ENCODE peak calls at places on chromosomes 6 and 20, in six cellular contexts. P is Peyer's patch, R is uterus, B is lower lobe of right lung, A is right cardiac atrium, V is cardiac muscle cell. F is an unnamed sample. For H3K4me1 and H3K9me3, the result is how much of the 10 kb centered on the place peaks cover.

GRCh38 chr6:414447-414846 is 22.9 kb downstream of the IRF4 start:
- DNase-seq in V (no peak), B (no peak), A (no peak), R (no peak), P (no peak), F (no peak)

GRCh38 chr6:32837651-32838113 is 857 bp downstream of the TAP2 start:
- DNase-seq in P (no peak), V (peak), R (no peak), B (no peak), A (no peak), F (no peak)

GRCh38 chr20:39048000-39048696 is 86.0 kb downstream of the DHX35 start:
- DNase-seq in V (peak), B (peak), R (peak), P (peak), A (peak), F (peak)

GRCh38 chr6:152748843-152749242 is 1.8 kb upstream of the VIP start:
- DNase-seq in A (no peak), B (no peak), P (no peak), V (peak), R (no peak), F (no peak)

GRCh38 chr6:87182321-87182720 is 27.0 kb downstream of the ZNF292 start:
- DNase-seq in V (no peak), R (no peak), P (no peak), A (no peak), B (no peak), F (no peak)

GRCh38 chr6:144215402-144215931 is 65.2 kb downstream of the STX11 start:
- DNase-seq in B (peak), P (peak), V (peak), R (peak), A (peak), F (peak)

GRCh38 chr20:32893878-32894483 is 35.3 kb downstream of the EFCAB8 start:
- DNase-seq in P (no peak), V (peak), A (no peak), B (no peak), R (no peak), F (peak)

GRCh38 chr6:85157266-85157665 is 292.6 kb upstream of the NT5E start:
- DNase-seq in R (no peak), B (no peak), P (no peak), A (no peak), V (no peak), F (no peak)

GRCh38 chr6:139308936-139309603 is 17.3 kb upstream of the TXLNB start:
- DNase-seq in P (no peak), V (peak), B (no peak), A (peak), R (peak), F (peak)

GRCh38 chr6:147223751-147224150 is 19.5 kb downstream of the STXBP5 start:
- DNase-seq in B (no peak), V (no peak), R (no peak), P (no peak), A (no peak), F (no peak)

GRCh38 chr6:33430991-33431879 is 11.4 kb downstream of the SYNGAP1 start:
- DNase-seq in V (peak), P (peak), A (peak), R (peak), B (peak), F (peak)

GRCh38 chr6:104705916-104706442 is 153.7 kb downstream of the HACE1 start:
- DNase-seq in B (no peak), V (no peak), A (no peak), P (no peak), R (no peak), F (no peak)

GRCh38 chr20:63945921-63946920 is 10.0 kb downstream of the UCKL1 start:
- DNase-seq in R (no peak), V (no peak), A (no peak), P (no peak), B (no peak), F (peak)
- H3K4me1 ChIP-seq in R (under half), V (under half), A (under half), P (under half), B (half or more), F (under half)

DNA sequence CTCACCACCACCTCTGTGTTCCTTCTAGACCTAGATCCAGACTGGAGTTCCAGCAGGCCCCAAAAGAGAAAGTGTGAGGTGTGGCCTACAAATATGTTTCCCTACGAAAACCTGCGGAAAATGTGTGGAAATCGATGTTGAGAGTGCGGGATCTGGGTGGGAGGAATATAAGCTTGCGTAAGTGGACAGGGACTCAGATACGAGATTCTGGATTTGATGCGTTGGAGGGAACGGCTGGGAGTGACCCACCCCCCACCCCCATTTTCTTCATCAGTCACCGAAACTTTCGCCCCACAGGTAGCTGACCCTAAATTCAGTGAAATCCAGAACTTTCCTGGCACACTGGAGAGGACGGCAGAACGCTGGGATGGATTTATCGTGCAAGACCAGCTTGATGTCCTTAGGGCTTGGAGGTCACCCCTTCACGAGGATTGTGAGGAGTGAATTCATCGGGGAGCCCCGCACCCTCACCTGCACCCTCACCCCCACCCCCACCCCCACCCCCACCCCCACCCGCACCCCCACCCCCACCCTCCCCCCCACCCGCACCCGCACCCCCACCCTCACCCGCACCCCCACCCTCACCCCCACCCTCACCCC is 13.2 kb upstream of the TCFL5 start:
- DNase-seq in V (peak), A (no peak), R (no peak), B (no peak), P (no peak), F (no peak)
- H3K4me3 ChIP-seq in V (no peak), A (no peak), R (no peak), B (no peak), P (no peak), F (no peak)

DNA sequence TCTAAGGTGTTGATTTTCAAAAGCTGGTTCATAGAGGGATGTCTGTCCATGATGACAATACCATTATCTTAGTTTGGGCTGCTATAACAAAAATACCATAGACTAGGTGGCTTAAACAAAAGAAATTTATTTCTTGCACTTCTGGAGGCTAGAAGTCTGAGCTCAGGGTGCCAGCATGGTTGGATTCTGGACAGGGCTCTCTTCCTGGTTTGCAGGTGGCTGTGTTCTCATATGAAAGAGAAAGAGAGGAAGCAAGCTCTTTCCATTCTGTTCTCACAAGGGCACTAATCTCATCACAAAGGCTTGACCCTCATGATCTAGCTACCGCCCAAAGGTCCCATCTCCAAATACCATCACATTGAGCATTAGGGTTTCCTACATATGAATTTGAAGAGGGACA is 144.5 kb upstream of the SLC24A3 start:
- DNase-seq in V (no peak), P (no peak), R (no peak), A (no peak), B (no peak), F (no peak)
- H3K9me3 ChIP-seq in V (under half), P (under half), R (under half), A (under half), B (under half), F (under half)

DNA sequence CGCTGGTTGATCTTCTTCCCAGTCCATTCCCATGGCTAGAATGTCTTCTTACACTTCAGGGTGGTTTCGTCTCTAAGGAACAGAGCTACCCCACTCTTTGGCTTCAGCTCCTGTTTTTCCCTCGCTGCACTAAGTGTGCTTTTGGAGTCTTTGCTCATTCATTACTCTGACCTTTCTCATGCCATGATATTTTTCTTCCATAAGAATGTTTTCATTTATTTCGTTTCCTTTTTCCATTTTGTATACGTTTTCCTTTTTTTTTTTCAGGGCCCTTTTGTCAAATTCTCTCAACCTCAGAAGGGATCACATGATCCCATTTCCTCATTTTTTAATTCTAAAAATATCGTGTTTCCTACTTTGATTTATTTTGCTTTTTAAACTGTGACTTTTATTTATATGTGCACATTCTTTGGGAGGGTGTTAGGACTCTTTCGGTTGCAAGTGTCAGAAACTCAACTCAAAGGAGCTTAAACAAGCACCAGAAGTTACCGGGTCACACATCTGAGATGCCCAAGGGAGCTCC is 40.5 kb downstream of the GCNT2 start:
- DNase-seq in V (no peak), B (no peak), R (no peak), P (no peak), A (no peak), F (no peak)
- H3K4me1 ChIP-seq in V (under half), B (under half), R (under half), P (under half), A (under half), F (under half)

GRCh38 chr6:158939255-158940170 is 60.5 kb downstream of the RSPH3 start:
- DNase-seq in B (no peak), V (no peak), R (no peak), A (no peak), P (peak), F (peak)
- H3K4me3 ChIP-seq in B (peak), V (no peak), R (no peak), A (no peak), P (peak), F (no peak)

GRCh38 chr20:22684763-22685443 is 100.5 kb upstream of the FOXA2 start:
- DNase-seq in R (no peak), V (no peak), P (no peak), A (no peak), B (no peak), F (no peak)

GRCh38 chr20:22680031-22680740 is 95.8 kb upstream of the FOXA2 start:
- DNase-seq in A (no peak), V (no peak), R (no peak), P (no peak), B (no peak), F (no peak)

GRCh38 chr20:22681591-22682248 is 97.3 kb upstream of the FOXA2 start:
- DNase-seq in V (no peak), R (no peak), B (no peak), A (no peak), P (no peak), F (no peak)

GRCh38 chr20:22684072-22684762 is 99.8 kb upstream of the FOXA2 start:
- DNase-seq in B (peak), P (no peak), R (peak), V (peak), A (peak), F (peak)

DNA sequence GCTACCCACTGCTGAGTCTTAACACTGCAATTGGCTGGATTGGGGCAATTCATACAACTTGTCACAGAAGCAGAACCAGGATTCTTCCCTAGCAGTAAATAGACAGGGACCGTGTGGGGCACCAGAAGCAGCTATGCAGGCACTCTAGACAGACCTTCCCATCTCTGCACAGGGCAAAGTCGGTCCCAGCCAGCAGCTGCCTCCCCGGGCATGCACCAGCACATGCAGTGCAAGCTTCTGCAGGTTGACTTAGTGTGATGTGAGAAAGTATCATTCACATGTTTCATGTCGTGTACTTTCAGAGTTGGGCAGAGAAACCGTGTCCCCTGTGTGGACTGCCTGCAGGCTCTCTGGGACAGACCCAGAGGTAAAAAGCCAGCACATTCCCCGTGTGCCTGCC is 98.0 kb upstream of the FOXA2 start:
- DNase-seq in B (no peak), P (no peak), A (no peak), V (no peak), R (no peak), F (no peak)
- H3K9me3 ChIP-seq in B (under half), P (under half), A (under half), V (under half), R (under half), F (under half)

DNA sequence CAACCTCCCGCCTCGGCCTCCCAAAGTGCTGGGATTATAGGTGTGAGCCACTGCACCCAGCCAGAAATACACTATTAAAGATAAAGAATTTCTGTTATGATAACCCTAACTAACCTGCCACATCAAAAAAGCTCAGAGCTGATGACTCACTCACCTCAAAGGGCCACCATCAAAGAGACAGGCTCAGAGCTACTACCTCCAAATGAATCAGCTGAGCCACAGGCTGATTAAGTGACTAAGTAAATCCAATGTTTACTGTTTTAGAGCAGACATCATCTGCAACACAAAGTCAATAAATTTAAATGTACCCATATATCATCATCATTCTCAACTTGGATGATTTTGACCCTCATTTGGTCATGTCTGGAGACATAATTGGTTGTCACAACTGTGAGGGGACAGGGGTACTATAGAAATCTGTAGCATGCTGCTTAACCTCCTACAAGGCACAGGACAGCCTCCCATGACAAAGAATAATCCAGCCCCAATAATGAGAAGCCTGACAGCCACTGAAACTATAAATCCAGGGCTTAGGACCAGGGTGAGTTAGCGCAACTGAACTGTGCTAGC is 106.5 kb downstream of the ATP9A start:
- DNase-seq in A (no peak), P (no peak), R (no peak), B (no peak), V (no peak), F (no peak)
- H3K4me1 ChIP-seq in A (under half), P (under half), R (under half), B (under half), V (under half), F (under half)